ENCODE peak calls at places on chromosomes 7 and 10, in six cellular contexts. One of them, this sample, is unnamed.

GRCh38 chr7:100893910-100894763 is 1.6 kb downstream of the ACHE start:
- DNase-seq in GM23248: no peak
- DNase-seq in mammary epithelial cell: no peak
- DNase-seq in PC-9: no peak
- DNase-seq in fibroblast of lung: no peak
- DNase-seq in hepatocyte: no peak
- DNase-seq in this sample: no peak

GRCh38 chr10:33616921-33617320 is 282.5 kb upstream of the NRP1 start:
- DNase-seq in mammary epithelial cell: no peak
- DNase-seq in hepatocyte: peak
- DNase-seq in fibroblast of lung: peak
- DNase-seq in PC-9: no peak
- DNase-seq in GM23248: peak
- DNase-seq in this sample: no peak

GRCh38 chr10:26491934-26492333 is 53.8 kb downstream of the APBB1IP start:
- DNase-seq in fibroblast of lung: no peak
- DNase-seq in hepatocyte: no peak
- DNase-seq in GM23248: peak
- DNase-seq in mammary epithelial cell: no peak
- DNase-seq in PC-9: no peak
- DNase-seq in this sample: no peak

GRCh38 chr7:5755704-5756131 is 25.7 kb downstream of the RNF216 start:
- DNase-seq in mammary epithelial cell: no peak
- DNase-seq in PC-9: no peak
- DNase-seq in fibroblast of lung: peak
- DNase-seq in GM23248: peak
- DNase-seq in hepatocyte: no peak
- DNase-seq in this sample: no peak

GRCh38 chr10:99328579-99329237 is 448 bp upstream of the CNNM1 start:
- DNase-seq in mammary epithelial cell: peak
- DNase-seq in fibroblast of lung: peak
- DNase-seq in PC-9: no peak
- DNase-seq in GM23248: peak
- DNase-seq in hepatocyte: no peak
- DNase-seq in this sample: no peak

GRCh38 chr10:45433716-45434469 is 59.9 kb downstream of the ALOX5 start:
- DNase-seq in fibroblast of lung: no peak
- DNase-seq in GM23248: no peak
- DNase-seq in mammary epithelial cell: no peak
- DNase-seq in hepatocyte: no peak
- DNase-seq in PC-9: no peak
- DNase-seq in this sample: peak

GRCh38 chr10:131041361-131041916 is 270.1 kb downstream of the TCERG1L start:
- DNase-seq in hepatocyte: no peak
- DNase-seq in PC-9: no peak
- DNase-seq in fibroblast of lung: no peak
- DNase-seq in mammary epithelial cell: no peak
- DNase-seq in GM23248: no peak
- DNase-seq in this sample: no peak

GRCh38 chr10:126425051-126425450 is 36.8 kb upstream of the ADAM12 start:
- DNase-seq in hepatocyte: no peak
- DNase-seq in fibroblast of lung: no peak
- DNase-seq in GM23248: no peak
- DNase-seq in PC-9: peak
- DNase-seq in mammary epithelial cell: no peak
- DNase-seq in this sample: no peak

GRCh38 chr7:97090761-97091353 is 26.6 kb upstream of the SDHAF3 start:
- DNase-seq in hepatocyte: no peak
- DNase-seq in mammary epithelial cell: no peak
- DNase-seq in GM23248: no peak
- DNase-seq in fibroblast of lung: no peak
- DNase-seq in PC-9: no peak
- DNase-seq in this sample: no peak

GRCh38 chr10:75465110-75465509 is 33.7 kb downstream of the LRMDA start:
- DNase-seq in GM23248: no peak
- DNase-seq in mammary epithelial cell: peak
- DNase-seq in PC-9: no peak
- DNase-seq in hepatocyte: peak
- DNase-seq in fibroblast of lung: no peak
- DNase-seq in this sample: no peak

GRCh38 chr7:30920584-30921539 is 9.2 kb downstream of the AQP1 start:
- DNase-seq in fibroblast of lung: peak
- DNase-seq in PC-9: peak
- DNase-seq in mammary epithelial cell: no peak
- DNase-seq in hepatocyte: peak
- DNase-seq in GM23248: peak
- DNase-seq in this sample: no peak

GRCh38 chr7:106464169-106464568 is 179.4 kb upstream of the NAMPT start:
- DNase-seq in hepatocyte: no peak
- DNase-seq in mammary epithelial cell: no peak
- DNase-seq in fibroblast of lung: peak
- DNase-seq in PC-9: no peak
- DNase-seq in GM23248: no peak
- DNase-seq in this sample: no peak

GRCh38 chr7:116672596-116673503 is 854 bp downstream of the MET start:
- DNase-seq in mammary epithelial cell: peak
- DNase-seq in GM23248: peak
- DNase-seq in hepatocyte: peak
- DNase-seq in fibroblast of lung: peak
- DNase-seq in PC-9: peak
- DNase-seq in this sample: no peak

GRCh38 chr10:125134483-125134848 is 25.9 kb downstream of the CTBP2 start:
- DNase-seq in fibroblast of lung: no peak
- DNase-seq in mammary epithelial cell: no peak
- DNase-seq in GM23248: no peak
- DNase-seq in hepatocyte: no peak
- DNase-seq in PC-9: no peak
- DNase-seq in this sample: no peak

GRCh38 chr7:47720141-47720906 is 138.4 kb upstream of the TNS3 start:
- DNase-seq in GM23248: peak
- DNase-seq in PC-9: no peak
- DNase-seq in hepatocyte: no peak
- DNase-seq in mammary epithelial cell: no peak
- DNase-seq in fibroblast of lung: peak
- DNase-seq in this sample: peak

GRCh38 chr10:79488303-79488702 is 24.0 kb upstream of the EIF5AL1 start:
- DNase-seq in GM23248: peak
- DNase-seq in mammary epithelial cell: peak
- DNase-seq in hepatocyte: peak
- DNase-seq in fibroblast of lung: peak
- DNase-seq in PC-9: peak
- DNase-seq in this sample: no peak

GRCh38 chr10:125002044-125002422 is 60.1 kb downstream of the ZRANB1 start:
- DNase-seq in PC-9: no peak
- DNase-seq in fibroblast of lung: no peak
- DNase-seq in GM23248: no peak
- DNase-seq in hepatocyte: no peak
- DNase-seq in mammary epithelial cell: no peak
- DNase-seq in this sample: no peak

GRCh38 chr7:150375662-150376521 is 3.2 kb upstream of the ZNF775 start:
- DNase-seq in hepatocyte: no peak
- DNase-seq in fibroblast of lung: no peak
- DNase-seq in PC-9: no peak
- DNase-seq in mammary epithelial cell: no peak
- DNase-seq in GM23248: no peak
- DNase-seq in this sample: peak

GRCh38 chr10:48363617-48364355 is 57.3 kb downstream of the MAPK8 start:
- DNase-seq in PC-9: peak
- DNase-seq in mammary epithelial cell: peak
- DNase-seq in fibroblast of lung: peak
- DNase-seq in hepatocyte: peak
- DNase-seq in GM23248: peak
- DNase-seq in this sample: peak

GRCh38 chr10:72729528-72729927 is 37.6 kb downstream of the MCU start:
- DNase-seq in mammary epithelial cell: no peak
- DNase-seq in GM23248: peak
- DNase-seq in fibroblast of lung: no peak
- DNase-seq in hepatocyte: no peak
- DNase-seq in PC-9: no peak
- DNase-seq in this sample: peak

GRCh38 chr10:78390051-78390450 is 356.4 kb downstream of the RPS24 start:
- DNase-seq in fibroblast of lung: no peak
- DNase-seq in mammary epithelial cell: no peak
- DNase-seq in GM23248: no peak
- DNase-seq in PC-9: no peak
- DNase-seq in hepatocyte: no peak
- DNase-seq in this sample: no peak

GRCh38 chr10:108204528-108205313 is 1040.2 kb upstream of the SORCS1 start:
- DNase-seq in mammary epithelial cell: peak
- DNase-seq in GM23248: peak
- DNase-seq in hepatocyte: peak
- DNase-seq in PC-9: no peak
- DNase-seq in fibroblast of lung: peak
- DNase-seq in this sample: peak

GRCh38 chr10:78478919-78479318 is 445.3 kb downstream of the RPS24 start:
- DNase-seq in fibroblast of lung: no peak
- DNase-seq in PC-9: no peak
- DNase-seq in GM23248: no peak
- DNase-seq in hepatocyte: no peak
- DNase-seq in mammary epithelial cell: no peak
- DNase-seq in this sample: no peak

GRCh38 chr10:109027534-109028185 is 895.7 kb downstream of the XPNPEP1 start:
- DNase-seq in GM23248: peak
- DNase-seq in hepatocyte: no peak
- DNase-seq in fibroblast of lung: no peak
- DNase-seq in PC-9: no peak
- DNase-seq in mammary epithelial cell: no peak
- DNase-seq in this sample: no peak

GRCh38 chr10:60979667-60980104 is 35.7 kb upstream of the RHOBTB1 start:
- DNase-seq in hepatocyte: no peak
- DNase-seq in GM23248: no peak
- DNase-seq in mammary epithelial cell: no peak
- DNase-seq in PC-9: no peak
- DNase-seq in fibroblast of lung: no peak
- DNase-seq in this sample: no peak

GRCh38 chr10:78267598-78267997 is 233.9 kb downstream of the RPS24 start:
- DNase-seq in GM23248: peak
- DNase-seq in mammary epithelial cell: no peak
- DNase-seq in fibroblast of lung: peak
- DNase-seq in hepatocyte: peak
- DNase-seq in PC-9: no peak
- DNase-seq in this sample: no peak

DNA sequence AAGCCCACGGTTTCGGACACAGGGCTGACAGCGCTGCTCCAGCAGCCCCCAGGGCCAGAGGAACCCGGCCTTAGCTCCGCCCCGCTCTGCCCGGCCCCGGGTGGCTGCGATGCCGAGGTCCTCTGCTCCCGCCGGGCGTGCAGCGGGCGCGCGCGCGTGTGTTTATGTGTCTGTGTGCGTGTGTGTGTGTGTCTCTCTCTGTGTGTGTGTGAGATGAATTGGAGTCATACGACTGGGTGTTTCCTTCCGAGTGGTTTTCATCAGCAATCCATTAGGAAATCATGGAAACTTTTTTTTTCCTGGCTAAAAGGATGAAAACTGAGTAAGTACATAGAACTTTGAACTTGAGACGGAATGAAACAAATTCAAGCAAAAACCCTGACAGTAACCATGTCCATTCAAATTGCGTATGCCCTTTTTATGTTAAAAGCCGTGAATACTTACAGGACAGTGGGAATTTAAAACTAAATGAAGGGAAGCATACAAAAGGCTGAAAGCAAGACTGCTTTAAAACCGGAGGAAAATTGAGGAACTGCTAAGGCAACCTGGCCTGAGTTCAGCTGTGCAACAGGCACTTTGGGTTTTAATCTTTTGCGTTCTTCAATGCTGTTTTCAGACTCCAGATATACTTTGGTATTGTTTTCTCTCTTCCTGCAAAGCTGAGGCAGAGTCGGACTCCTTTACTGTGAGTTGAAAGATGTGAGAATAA is at the start of gene CPED1:
- DNase-seq in PC-9: peak
- DNase-seq in hepatocyte: peak
- DNase-seq in fibroblast of lung: peak
- DNase-seq in GM23248: peak
- DNase-seq in mammary epithelial cell: peak
- DNase-seq in this sample: peak
- TF ChIP-seq EZH2 in PC-9: no peak
- TF ChIP-seq EZH2 in hepatocyte: no peak
- TF ChIP-seq EZH2 in fibroblast of lung: no peak
- TF ChIP-seq EZH2 in GM23248: no peak
- TF ChIP-seq EZH2 in mammary epithelial cell: no peak
- TF ChIP-seq EZH2 in this sample: no peak

GRCh38 chr10:92595505-92595904 is 2.6 kb downstream of the KIF11 start:
- DNase-seq in fibroblast of lung: no peak
- DNase-seq in mammary epithelial cell: no peak
- DNase-seq in PC-9: no peak
- DNase-seq in GM23248: no peak
- DNase-seq in hepatocyte: no peak
- DNase-seq in this sample: no peak
- H3K4me3 ChIP-seq in fibroblast of lung: peak
- H3K4me3 ChIP-seq in mammary epithelial cell: no peak
- H3K4me3 ChIP-seq in PC-9: peak
- H3K4me3 ChIP-seq in GM23248: peak
- H3K4me3 ChIP-seq in hepatocyte: no peak
- H3K4me3 ChIP-seq in this sample: peak

GRCh38 chr7:158586499-158587191 is 978 bp downstream of the PTPRN2 start:
- DNase-seq in mammary epithelial cell: no peak
- DNase-seq in PC-9: no peak
- DNase-seq in fibroblast of lung: no peak
- DNase-seq in hepatocyte: no peak
- DNase-seq in GM23248: no peak
- DNase-seq in this sample: no peak
- TF ChIP-seq EZH2 in mammary epithelial cell: no peak
- TF ChIP-seq EZH2 in PC-9: no peak
- TF ChIP-seq EZH2 in fibroblast of lung: no peak
- TF ChIP-seq EZH2 in hepatocyte: peak
- TF ChIP-seq EZH2 in GM23248: no peak
- TF ChIP-seq EZH2 in this sample: no peak

DNA sequence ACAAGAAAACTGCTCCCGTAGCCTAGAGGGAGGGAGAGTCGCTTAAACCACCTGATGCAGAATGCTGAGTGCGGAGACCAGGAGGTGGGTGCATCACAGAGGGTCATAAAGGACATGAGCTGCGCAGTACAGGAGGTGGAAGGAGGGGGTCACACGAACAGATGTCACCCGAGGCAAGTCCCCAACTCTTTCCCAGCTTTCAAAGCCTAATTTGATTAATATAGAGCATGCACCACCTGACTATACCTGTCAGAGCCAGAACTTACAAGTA is 867 bp upstream of the VOPP1 start:
- DNase-seq in GM23248: no peak
- DNase-seq in fibroblast of lung: no peak
- DNase-seq in mammary epithelial cell: no peak
- DNase-seq in hepatocyte: no peak
- DNase-seq in PC-9: no peak
- DNase-seq in this sample: no peak
- H3K4me3 ChIP-seq in GM23248: peak
- H3K4me3 ChIP-seq in fibroblast of lung: peak
- H3K4me3 ChIP-seq in mammary epithelial cell: no peak
- H3K4me3 ChIP-seq in hepatocyte: peak
- H3K4me3 ChIP-seq in PC-9: peak
- H3K4me3 ChIP-seq in this sample: peak